ENCODE peak calls at places on chromosomes 16 and 17, in six cellular contexts. I is cardiac muscle cell, G is spleen, Z is thoracic aorta, D is lower leg skin, L is Peyer's patch. V is an unnamed sample.

GRCh38 chr17:17403899-17404576 is 72.8 kb upstream of the MED9 start:
- DNase-seq in L (peak; percentile 86), D (no peak), I (no peak), Z (no peak), G (peak; percentile 93), V (no peak)

GRCh38 chr16:17459903-17460521 is 10.7 kb downstream of the XYLT1 start:
- DNase-seq in I (no peak), L (peak; percentile 78), D (no peak), Z (no peak), G (peak; percentile 76), V (no peak)

GRCh38 chr17:64056269-64057005 is 36.0 kb upstream of the ICAM2 start:
- DNase-seq in D (no peak), I (no peak), G (no peak), Z (no peak), L (no peak), V (no peak)

GRCh38 chr16:24550295-24550694 is 10.9 kb downstream of the RBBP6 start:
- DNase-seq in Z (no peak), D (no peak), G (no peak), L (no peak), I (no peak), V (no peak)

GRCh38 chr16:66801320-66802105 is at the start of gene TERB1:
- DNase-seq in L (no peak), G (no peak), Z (no peak), I (no peak), D (no peak), V (no peak)

GRCh38 chr17:58415371-58416055 is 1.8 kb downstream of the RNF43 start:
- DNase-seq in D (no peak), I (peak; percentile 29), L (peak; percentile 75), G (no peak), Z (no peak), V (no peak)

GRCh38 chr16:87166934-87167333 is 150.3 kb downstream of the C16orf95 start:
- DNase-seq in D (no peak), L (no peak), Z (no peak), G (peak; percentile 10), I (no peak), V (no peak)

GRCh38 chr17:57447357-57448019 is 191.2 kb downstream of the MSI2 start:
- DNase-seq in G (no peak), I (no peak), D (no peak), L (no peak), Z (no peak), V (no peak)

GRCh38 chr16:84340305-84341040 is 27.9 kb upstream of the ATP2C2 start:
- DNase-seq in G (no peak), L (peak; percentile 79), Z (no peak), D (no peak), I (no peak), V (no peak)

GRCh38 chr17:77636835-77637806 is 321.4 kb upstream of the TNRC6C start:
- DNase-seq in D (peak; percentile 78), I (peak; percentile 6), Z (no peak), G (peak; percentile 60), L (no peak), V (no peak)

GRCh38 chr16:31877876-31878642 is 4.5 kb downstream of the ZNF267 start:
- DNase-seq in L (no peak), G (no peak), Z (no peak), I (no peak), D (no peak), V (no peak)

GRCh38 chr17:40419559-40420331 is 2.0 kb upstream of the TOP2A start:
- DNase-seq in Z (no peak), I (no peak), D (peak; percentile 80), G (no peak), L (peak; percentile 40), V (no peak)

GRCh38 chr16:20933589-20933988 is 33.0 kb downstream of the LYRM1 start:
- DNase-seq in G (no peak), Z (no peak), D (no peak), L (no peak), I (no peak), V (no peak)

GRCh38 chr16:583815-584591 is 5.9 kb upstream of the RAB40C start:
- DNase-seq in L (no peak), D (no peak), Z (no peak), I (no peak), G (peak; percentile 73), V (no peak)

GRCh38 chr16:11410382-11411058 is 65.3 kb downstream of the RMI2 start:
- DNase-seq in I (no peak), L (no peak), G (no peak), D (no peak), Z (peak; percentile 23), V (no peak)

GRCh38 chr17:37815516-37815915 is 70.7 kb upstream of the HNF1B start:
- DNase-seq in L (no peak), G (no peak), Z (no peak), D (no peak), I (no peak), V (no peak)

GRCh38 chr17:36608794-36609497 is 7.6 kb downstream of the MRM1 start:
- DNase-seq in D (no peak), L (peak; percentile 71), Z (no peak), I (peak; percentile 63), G (no peak), V (no peak)

GRCh38 chr17:58702045-58702476 is 9.7 kb downstream of the RAD51C start:
- DNase-seq in L (no peak), Z (no peak), G (no peak), D (no peak), I (no peak), V (no peak)

GRCh38 chr17:62597920-62598319 is 29.6 kb upstream of the MRC2 start:
- DNase-seq in G (no peak), D (no peak), I (no peak), Z (no peak), L (no peak), V (no peak)

GRCh38 chr16:2282866-2283555 is 15.1 kb upstream of the RNPS1 start:
- DNase-seq in L (no peak), G (no peak), I (no peak), D (no peak), Z (no peak), V (no peak)

GRCh38 chr17:37744961-37745800 is at the start of gene HNF1B:
- DNase-seq in I (no peak), L (peak; percentile 74), G (peak; percentile 81), D (no peak), Z (no peak), V (no peak)

DNA sequence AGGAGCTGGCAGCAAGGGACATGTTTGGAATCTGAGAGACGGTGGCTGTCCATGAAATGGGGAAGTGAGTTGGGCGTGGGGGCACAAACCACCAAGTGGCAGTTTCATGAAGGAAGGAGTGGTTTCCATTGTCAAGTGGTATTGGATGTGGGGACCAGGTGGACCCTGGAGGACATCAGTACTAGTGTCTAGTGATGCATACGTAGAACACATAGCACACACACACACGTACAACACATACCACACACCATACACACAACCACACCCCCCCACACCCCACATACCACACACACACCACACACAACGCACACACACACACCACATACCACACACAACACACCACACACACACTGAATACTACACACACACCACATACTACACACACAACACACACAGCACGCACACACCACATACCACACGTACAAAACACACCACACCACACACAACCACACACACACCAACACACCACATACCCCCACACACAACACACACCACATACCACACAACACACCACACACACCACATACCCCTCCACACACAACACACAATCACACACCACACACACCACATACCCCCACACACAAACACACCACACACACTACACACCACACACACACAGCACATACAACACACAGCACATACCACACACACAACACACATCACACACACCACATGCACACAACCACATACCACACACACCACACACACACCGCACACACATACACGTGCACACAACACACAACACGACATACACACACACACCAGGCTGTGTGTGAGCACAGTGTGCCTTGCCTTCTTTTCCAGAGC is 41.1 kb upstream of the GSE1 start:
- DNase-seq in L (peak; percentile 71), Z (no peak), D (no peak), I (no peak), G (no peak), V (no peak)
- TF ChIP-seq CTCF in L (no peak), Z (no peak), D (no peak), I (no peak), G (no peak), V (no peak)

DNA sequence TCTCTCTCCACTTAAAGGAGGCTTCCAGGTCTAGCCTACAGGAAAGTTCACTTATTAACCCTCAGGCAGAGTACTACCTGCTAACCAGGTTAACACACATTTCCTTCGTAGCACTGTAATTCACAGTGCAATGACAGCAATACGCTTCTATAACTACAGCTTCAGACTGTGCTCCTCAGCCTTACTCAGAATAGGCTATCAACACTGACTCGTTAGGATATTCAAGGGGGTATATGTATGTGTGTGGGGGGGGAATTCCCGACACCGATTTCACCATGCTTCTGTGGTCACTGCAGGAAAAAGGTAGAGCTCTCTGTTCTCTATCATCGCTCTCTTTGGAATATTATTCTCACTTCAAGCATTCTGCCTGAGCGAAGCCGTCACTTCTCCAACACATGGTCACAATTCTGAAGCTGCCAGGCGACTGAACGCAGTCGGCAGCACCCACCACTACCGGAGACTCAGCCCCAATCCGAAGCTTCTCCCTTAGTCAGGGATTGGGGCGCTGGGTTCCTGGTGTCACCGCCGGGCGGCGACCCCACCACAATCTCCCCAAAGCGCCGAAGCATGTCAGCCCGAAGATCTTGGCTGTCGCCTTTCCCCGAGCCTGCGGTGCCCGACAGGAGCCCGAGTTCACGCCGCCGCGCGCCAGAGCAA is 599 bp downstream of the GGA3 start:
- DNase-seq in Z (no peak), G (no peak), I (no peak), L (no peak), D (no peak), V (no peak)
- TF ChIP-seq CTCF in Z (no peak), G (no peak), I (no peak), L (no peak), D (no peak), V (no peak)

GRCh38 chr16:88744839-88745521 is 38.7 kb downstream of the CTU2 start:
- DNase-seq in D (no peak), I (no peak), G (peak; percentile 83), Z (no peak), L (no peak), V (no peak)

GRCh38 chr16:88741368-88741767 is 35.1 kb downstream of the CTU2 start:
- DNase-seq in G (no peak), I (no peak), L (no peak), Z (no peak), D (no peak), V (no peak)

GRCh38 chr16:88744520-88744835 is 38.2 kb downstream of the CTU2 start:
- DNase-seq in G (no peak), Z (no peak), D (no peak), L (no peak), I (no peak), V (no peak)

GRCh38 chr16:88742896-88743605 is 36.7 kb downstream of the CTU2 start:
- DNase-seq in Z (no peak), L (no peak), G (no peak), D (no peak), I (no peak), V (no peak)

GRCh38 chr16:88743693-88744519 is 37.6 kb downstream of the CTU2 start:
- DNase-seq in L (peak; percentile 92), Z (peak; percentile 26), D (peak; percentile 95), G (peak; percentile 94), I (peak; percentile 85), V (no peak)
- TF ChIP-seq CTCF in L (peak; percentile 88), Z (peak; percentile 87), D (no peak), G (peak; percentile 93), I (peak; percentile 88), V (peak; percentile 89)

DNA sequence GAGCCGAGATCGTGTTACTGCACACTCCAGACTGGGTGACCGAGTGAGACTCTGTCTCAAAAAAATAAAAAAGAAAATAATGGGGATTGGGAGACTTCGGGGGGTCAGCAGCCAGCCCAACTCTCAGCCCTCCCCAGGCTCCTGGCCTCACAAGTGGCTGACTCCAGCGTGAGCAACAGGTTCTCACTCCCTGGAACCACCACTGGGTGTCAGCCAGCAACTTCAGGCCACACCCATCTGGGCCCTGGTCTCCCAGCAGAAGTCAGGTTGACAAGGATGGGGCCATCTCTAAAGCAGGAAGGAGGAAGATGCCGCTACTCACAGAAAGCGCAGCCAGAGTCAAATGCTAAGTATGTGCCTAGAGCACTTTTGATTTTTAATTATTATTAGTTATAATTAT is 139.4 kb downstream of the C16orf78 start:
- DNase-seq in G (peak; percentile 41), L (no peak), Z (no peak), D (no peak), I (no peak), V (no peak)
- TF ChIP-seq CTCF in G (no peak), L (no peak), Z (no peak), D (no peak), I (no peak), V (no peak)

V was measured in Panc1.